ENCODE peak calls at places on chromosomes 1 and 21, in six cellular contexts. R is COLO829; T is activated T-helper 1 cell treated with anti-CD3 and anti-CD28 coated beads, Interleukin-2, amount 50 U/mL, for 16 hours; W is DMS53; Q is GM19239; H is psoas muscle. N is an unnamed sample.

GRCh38 chr21:25412090-25412489 is 195.2 kb downstream of the MRPL39 start:
- DNase-seq in R (no peak), T (no peak), W (peak), Q (no peak), H (no peak), N (no peak)

GRCh38 chr1:34083974-34084373 is 81.1 kb downstream of the CSMD2 start:
- DNase-seq in R (no peak), T (no peak), W (no peak), Q (no peak), H (no peak), N (no peak)

GRCh38 chr21:24941316-24942185 is 665.7 kb downstream of the MRPL39 start:
- DNase-seq in R (no peak), T (no peak), W (peak), Q (no peak), H (no peak), N (no peak)

GRCh38 chr1:91803847-91804545 is 82.0 kb downstream of the TGFBR3 start:
- DNase-seq in R (no peak), T (peak), W (peak), Q (peak), H (no peak), N (peak)

GRCh38 chr1:61053281-61053711 is 29.1 kb upstream of the NFIA start:
- DNase-seq in R (no peak), T (no peak), W (no peak), Q (no peak), H (no peak), N (no peak)

GRCh38 chr1:6438047-6438525 is 13.5 kb downstream of the ESPN start:
- DNase-seq in R (peak), T (peak), W (peak), Q (peak), H (peak), N (peak)

GRCh38 chr1:45654540-45655280 is 30.9 kb upstream of the CCDC17 start:
- DNase-seq in R (no peak), T (no peak), W (no peak), Q (no peak), H (no peak), N (no peak)

GRCh38 chr1:174352117-174352516 is 95.6 kb upstream of the GPR52 start:
- DNase-seq in R (no peak), T (no peak), W (no peak), Q (no peak), H (no peak), N (no peak)

GRCh38 chr1:14835725-14836124 is 237.2 kb downstream of the KAZN start:
- DNase-seq in R (no peak), T (no peak), W (no peak), Q (no peak), H (no peak), N (no peak)

GRCh38 chr21:45947296-45947695 is 34.3 kb upstream of the COL6A1 start:
- DNase-seq in R (no peak), T (no peak), W (no peak), Q (no peak), H (no peak), N (no peak)

GRCh38 chr1:234188454-234188792 is 184.8 kb upstream of the COA6 start:
- DNase-seq in R (peak), T (no peak), W (peak), Q (no peak), H (no peak), N (no peak)

GRCh38 chr1:232599178-232600041 is 30.5 kb downstream of the SIPA1L2 start:
- DNase-seq in R (no peak), T (no peak), W (peak), Q (no peak), H (no peak), N (no peak)

GRCh38 chr1:81449786-81450185 is 350.9 kb upstream of the ADGRL2 start:
- DNase-seq in R (no peak), T (no peak), W (no peak), Q (no peak), H (no peak), N (no peak)

GRCh38 chr21:35943752-35944151 is 116.6 kb downstream of the SETD4 start:
- DNase-seq in R (no peak), T (no peak), W (peak), Q (no peak), H (no peak), N (no peak)

GRCh38 chr1:92907949-92908684 is 53.1 kb downstream of the DIPK1A start:
- DNase-seq in R (no peak), T (no peak), W (peak), Q (no peak), H (no peak), N (no peak)

GRCh38 chr21:41207401-41208388 is 39.7 kb downstream of the BACE2 start:
- DNase-seq in R (peak), T (no peak), W (peak), Q (no peak), H (peak), N (no peak)

GRCh38 chr21:44709426-44710293 is 1.7 kb downstream of the TSPEAR start:
- DNase-seq in R (no peak), T (no peak), W (peak), Q (no peak), H (no peak), N (no peak)

GRCh38 chr1:26772687-26773086 is 15.1 kb upstream of the PIGV start:
- DNase-seq in R (no peak), T (no peak), W (no peak), Q (no peak), H (no peak), N (no peak)

GRCh38 chr1:186662752-186663151 is 17.5 kb downstream of the PTGS2 start:
- DNase-seq in R (no peak), T (no peak), W (no peak), Q (no peak), H (no peak), N (no peak)

GRCh38 chr1:168623003-168623828 is 46.8 kb downstream of the XCL1 start:
- DNase-seq in R (peak), T (no peak), W (peak), Q (no peak), H (peak), N (no peak)

GRCh38 chr1:110200666-110201065 is 9.4 kb upstream of the KCNC4 start:
- DNase-seq in R (no peak), T (no peak), W (no peak), Q (no peak), H (no peak), N (no peak)

GRCh38 chr1:82464362-82464931 is 663.7 kb downstream of the ADGRL2 start:
- DNase-seq in R (peak), T (no peak), W (peak), Q (no peak), H (no peak), N (no peak)

GRCh38 chr1:197664391-197664790 is 110.9 kb downstream of the DENND1B start:
- DNase-seq in R (no peak), T (no peak), W (no peak), Q (no peak), H (no peak), N (no peak)

GRCh38 chr1:30507391-30508174 is 215.8 kb downstream of the MATN1 start:
- DNase-seq in R (no peak), T (no peak), W (no peak), Q (no peak), H (no peak), N (no peak)

GRCh38 chr1:201119206-201119814 is 7.1 kb upstream of the CACNA1S start:
- DNase-seq in R (peak), T (no peak), W (peak), Q (peak), H (no peak), N (peak)

GRCh38 chr1:231091853-231092301 is 51.8 kb upstream of the FAM89A start:
- DNase-seq in R (peak), T (no peak), W (peak), Q (peak), H (no peak), N (no peak)

GRCh38 chr1:189357317-189357716 is 1120.3 kb downstream of the BRINP3 start:
- DNase-seq in R (no peak), T (no peak), W (peak), Q (no peak), H (no peak), N (no peak)

GRCh38 chr1:156586323-156586722 is 5.3 kb upstream of the NAXE start:
- DNase-seq in R (no peak), T (no peak), W (no peak), Q (no peak), H (no peak), N (no peak)

GRCh38 chr1:179921981-179922380 is 32.6 kb upstream of the CEP350 start:
- DNase-seq in R (peak), T (no peak), W (no peak), Q (no peak), H (no peak), N (no peak)

GRCh38 chr1:85091647-85092295 is 43.5 kb upstream of the MCOLN3 start:
- DNase-seq in R (no peak), T (no peak), W (no peak), Q (no peak), H (no peak), N (no peak)

GRCh38 chr1:42422672-42423236 is 33.1 kb downstream of the ZMYND12 start:
- DNase-seq in R (no peak), T (no peak), W (no peak), Q (no peak), H (no peak), N (no peak)